ENCODE peak calls at places on chromosome 3, in five cellular contexts. U is HL-60, F is HepG2, D is GM23338, A is stomach. O is an unnamed sample.

GRCh38 chr3:39065197-39065596 is 13.4 kb downstream of the WDR48 start:
- DNase-seq in F (peak; percentile 29), U (peak; percentile 20), A (no peak), D (peak; percentile 80), O (no peak)

GRCh38 chr3:157070600-157070999 is 89.3 kb downstream of the CCNL1 start:
- DNase-seq in A (no peak), D (no peak), U (no peak), F (no peak), O (peak; percentile 78)

GRCh38 chr3:60025071-60026055 is 975.5 kb upstream of the CFAP20DC start:
- DNase-seq in A (no peak), F (no peak), U (no peak), D (no peak), O (no peak)

GRCh38 chr3:170321326-170322034 is 36.0 kb upstream of the SKIL start:
- DNase-seq in F (no peak), U (peak; percentile 31), D (no peak), A (no peak), O (no peak)

GRCh38 chr3:61701019-61701418 is 139.6 kb downstream of the PTPRG start:
- DNase-seq in F (no peak), A (no peak), D (no peak), U (no peak), O (no peak)

GRCh38 chr3:133038731-133039398 is 674 bp downstream of the TMEM108 start:
- DNase-seq in A (peak; percentile 29), D (peak; percentile 76), U (no peak), F (no peak), O (no peak)

GRCh38 chr3:189908646-189909045 is 212.1 kb downstream of the P3H2 start:
- DNase-seq in U (no peak), F (no peak), A (no peak), D (no peak), O (no peak)

GRCh38 chr3:69044608-69045007 is 7.5 kb downstream of the TMF1 start:
- DNase-seq in F (no peak), A (no peak), D (no peak), U (no peak), O (no peak)

GRCh38 chr3:108292905-108293328 is 3.4 kb upstream of the HHLA2 start:
- DNase-seq in A (no peak), F (no peak), D (no peak), U (peak; percentile 32), O (no peak)

GRCh38 chr3:114650808-114651207 is 357.0 kb downstream of the TIGIT start:
- DNase-seq in D (no peak), A (no peak), F (peak; percentile 1), U (no peak), O (no peak)

GRCh38 chr3:43239755-43240154 is 46.6 kb upstream of the SNRK start:
- DNase-seq in A (no peak), D (no peak), U (no peak), F (no peak), O (no peak)

GRCh38 chr3:124928333-124929202 is 6.0 kb downstream of the MUC13 start:
- DNase-seq in F (peak; percentile 57), A (peak; percentile 76), U (peak; percentile 2), D (peak; percentile 81), O (peak; percentile 71)

GRCh38 chr3:160941885-160942494 is 163.2 kb downstream of the B3GALNT1 start:
- DNase-seq in F (peak; percentile 61), D (peak; percentile 78), U (no peak), A (peak; percentile 78), O (peak; percentile 69)

GRCh38 chr3:128911911-128912310 is 32.5 kb downstream of the ACAD9 start:
- DNase-seq in F (no peak), U (no peak), A (no peak), D (no peak), O (no peak)

GRCh38 chr3:65371053-65371452 is 667.7 kb downstream of the MAGI1 start:
- DNase-seq in A (no peak), D (no peak), U (no peak), F (no peak), O (no peak)
- TF ChIP-seq POLR2AphosphoS5 in A (no peak), D (no peak), U (no peak), F (no peak), O (peak; percentile 66)

GRCh38 chr3:150345021-150345538 is 63.0 kb upstream of the TSC22D2 start:
- DNase-seq in F (peak; percentile 55), D (peak; percentile 81), U (no peak), A (peak; percentile 58), O (peak; percentile 11)
- TF ChIP-seq POLR2AphosphoS5 in F (no peak), D (no peak), U (no peak), A (peak; percentile 49), O (peak; percentile 9)

DNA sequence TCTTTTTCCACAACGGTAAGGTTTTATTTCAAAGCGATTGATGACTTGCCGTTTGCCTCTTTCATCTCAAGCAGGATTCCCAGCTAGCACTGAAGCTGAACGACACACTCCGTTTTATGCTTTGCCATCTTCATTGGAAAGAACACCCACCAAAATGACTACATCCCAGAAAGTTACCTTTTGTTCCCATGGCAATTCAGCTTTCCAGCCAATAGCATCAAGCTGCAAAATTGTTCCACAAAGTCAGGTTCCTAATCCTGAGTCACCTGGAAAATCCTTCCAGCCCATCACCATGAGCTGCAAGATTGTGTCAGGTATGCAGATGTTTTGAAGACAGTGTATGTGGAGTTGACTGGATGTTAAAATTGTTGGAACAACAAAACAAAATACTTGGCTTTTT is 56.5 kb downstream of the YEATS2 start:
- DNase-seq in D (no peak), F (no peak), U (no peak), A (no peak), O (no peak)
- TF ChIP-seq POLR2AphosphoS5 in D (no peak), F (no peak), U (no peak), A (no peak), O (no peak)

DNA sequence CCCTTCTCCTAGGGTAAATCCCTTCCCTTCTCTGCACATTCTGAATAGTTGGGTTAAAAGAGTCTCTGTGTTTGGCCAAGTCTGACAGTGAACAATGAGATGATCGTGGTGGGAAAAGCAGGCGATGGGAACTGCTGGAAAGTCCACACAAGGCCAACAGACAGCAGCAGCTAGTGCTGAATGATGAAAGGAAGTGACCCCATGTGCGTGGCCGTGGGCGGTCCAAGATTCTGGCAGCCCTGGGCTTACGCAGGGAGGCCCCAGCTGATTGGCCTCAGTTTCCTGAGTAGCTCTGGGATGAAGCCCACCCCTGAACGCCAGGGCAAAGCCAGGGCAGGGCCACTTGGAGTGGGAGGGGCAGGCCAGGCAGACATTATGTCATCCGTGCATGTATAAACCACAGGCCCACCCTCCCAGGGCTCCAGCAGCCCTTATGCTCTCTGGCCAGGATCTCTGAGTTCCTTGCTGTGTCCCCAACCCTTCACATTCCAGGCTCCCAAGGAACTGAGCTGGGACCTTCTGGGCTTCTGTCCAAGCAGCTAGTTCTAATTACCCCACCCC is 57.8 kb downstream of the CDC25A start:
- DNase-seq in A (peak; percentile 29), U (no peak), F (no peak), D (no peak), O (no peak)
- TF ChIP-seq POLR2AphosphoS5 in A (no peak), U (no peak), F (no peak), D (no peak), O (no peak)

GRCh38 chr3:127326341-127326740 is 38.5 kb upstream of the PRR20G start:
- DNase-seq in U (no peak), A (no peak), D (no peak), F (no peak), O (no peak)
- TF ChIP-seq POLR2AphosphoS5 in U (no peak), A (no peak), D (no peak), F (no peak), O (no peak)

DNA sequence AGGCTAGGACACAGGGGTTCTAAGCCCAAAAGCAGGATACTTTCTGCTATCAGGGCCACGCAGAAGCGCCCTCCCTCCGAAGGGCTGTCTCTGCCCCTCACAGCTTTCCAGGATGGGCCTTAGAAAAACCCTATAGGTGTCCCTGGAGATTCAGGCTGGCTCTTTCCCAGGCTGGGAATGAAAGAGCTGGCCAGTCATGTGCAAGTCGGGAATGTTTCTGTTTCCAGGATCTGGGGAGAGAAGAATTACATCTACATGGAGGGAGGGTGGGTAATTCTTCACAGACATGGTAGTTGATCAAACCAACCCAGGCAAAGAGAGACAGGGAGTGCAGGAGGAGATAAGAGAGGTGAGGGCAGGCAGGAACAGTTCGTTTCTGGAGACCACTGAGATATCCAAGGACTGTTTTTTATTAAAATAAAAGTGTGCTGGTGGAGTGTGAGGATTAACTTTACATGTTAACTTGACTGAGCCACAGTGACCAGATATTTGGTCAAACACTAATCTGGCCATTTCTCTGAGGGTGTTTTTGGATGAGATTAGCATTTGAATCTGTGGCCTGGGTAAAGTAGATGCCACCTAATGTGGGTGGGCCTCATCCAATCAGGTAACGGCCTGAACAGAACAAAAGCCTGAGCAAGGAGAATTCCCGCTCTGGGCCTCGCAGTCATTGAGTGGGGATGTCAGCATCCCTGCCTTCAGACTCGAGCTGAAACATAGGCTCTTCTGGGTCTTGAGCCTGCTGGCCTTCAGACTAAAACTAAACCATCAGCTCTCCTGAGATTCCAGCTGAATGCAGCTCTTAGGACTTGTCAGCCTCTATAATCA is 15.3 kb downstream of the NUP210 start:
- DNase-seq in A (no peak), D (no peak), U (no peak), F (no peak), O (no peak)
- TF ChIP-seq POLR2AphosphoS5 in A (no peak), D (no peak), U (no peak), F (no peak), O (no peak)

GRCh38 chr3:76044601-76045600 is 259.6 kb upstream of the ZNF717 start:
- DNase-seq in F (no peak), A (peak; percentile 38), U (no peak), D (peak; percentile 72), O (peak; percentile 14)
- TF ChIP-seq POLR2AphosphoS5 in F (no peak), A (no peak), U (no peak), D (no peak), O (peak; percentile 6)

O was measured in prostate gland.